ENCODE peak calls at places on chromosomes 2 and 18, in five cellular contexts. One of them, this sample, is unnamed.

GRCh38 chr2:149650006-149650405 is 62.4 kb upstream of the MMADHC start:
- DNase-seq in brain microvascular endothelial cell: peak; percentile 79
- DNase-seq in HCT116: no peak
- DNase-seq in psoas muscle: no peak
- DNase-seq in K562: no peak
- DNase-seq in this sample: no peak

GRCh38 chr18:34890486-34891085 is 150.6 kb upstream of the MAPRE2 start:
- DNase-seq in brain microvascular endothelial cell: no peak
- DNase-seq in HCT116: no peak
- DNase-seq in psoas muscle: no peak
- DNase-seq in K562: no peak
- DNase-seq in this sample: no peak

GRCh38 chr2:120871016-120871635 is 135.5 kb downstream of the GLI2 start:
- DNase-seq in brain microvascular endothelial cell: no peak
- DNase-seq in HCT116: no peak
- DNase-seq in psoas muscle: no peak
- DNase-seq in K562: no peak
- DNase-seq in this sample: no peak

GRCh38 chr18:499351-500229 is 911 bp downstream of the COLEC12 start:
- DNase-seq in brain microvascular endothelial cell: peak; percentile 90
- DNase-seq in HCT116: no peak
- DNase-seq in psoas muscle: peak; percentile 21
- DNase-seq in K562: peak; percentile 14
- DNase-seq in this sample: no peak

GRCh38 chr2:45643543-45644542 is 7.6 kb upstream of the PRKCE start:
- DNase-seq in brain microvascular endothelial cell: no peak
- DNase-seq in HCT116: no peak
- DNase-seq in psoas muscle: peak; percentile 75
- DNase-seq in K562: peak; percentile 75
- DNase-seq in this sample: peak; percentile 7

GRCh38 chr2:227816507-227817274 is 3.0 kb downstream of the CCL20 start:
- DNase-seq in brain microvascular endothelial cell: peak; percentile 28
- DNase-seq in HCT116: no peak
- DNase-seq in psoas muscle: no peak
- DNase-seq in K562: no peak
- DNase-seq in this sample: no peak

GRCh38 chr18:23690505-23691068 is 1.3 kb downstream of the LAMA3 start:
- DNase-seq in brain microvascular endothelial cell: no peak
- DNase-seq in HCT116: no peak
- DNase-seq in psoas muscle: no peak
- DNase-seq in K562: no peak
- DNase-seq in this sample: no peak

GRCh38 chr2:70173520-70173919 is 17.3 kb downstream of the C2orf42 start:
- DNase-seq in brain microvascular endothelial cell: no peak
- DNase-seq in HCT116: no peak
- DNase-seq in psoas muscle: no peak
- DNase-seq in K562: no peak
- DNase-seq in this sample: no peak

GRCh38 chr2:6931753-6932152 is 14.5 kb downstream of the RNF144A start:
- DNase-seq in brain microvascular endothelial cell: no peak
- DNase-seq in HCT116: no peak
- DNase-seq in psoas muscle: no peak
- DNase-seq in K562: no peak
- DNase-seq in this sample: no peak

GRCh38 chr2:65075176-65075575 is 19.0 kb downstream of the CEP68 start:
- DNase-seq in brain microvascular endothelial cell: no peak
- DNase-seq in HCT116: no peak
- DNase-seq in psoas muscle: no peak
- DNase-seq in K562: no peak
- DNase-seq in this sample: no peak

GRCh38 chr2:64859208-64860161 is 129.7 kb upstream of the SLC1A4 start:
- DNase-seq in brain microvascular endothelial cell: peak; percentile 72
- DNase-seq in HCT116: peak; percentile 63
- DNase-seq in psoas muscle: peak; percentile 92
- DNase-seq in K562: peak; percentile 76
- DNase-seq in this sample: no peak

GRCh38 chr2:45826889-45827635 is 175.6 kb downstream of the PRKCE start:
- DNase-seq in brain microvascular endothelial cell: peak; percentile 16
- DNase-seq in HCT116: no peak
- DNase-seq in psoas muscle: peak; percentile 78
- DNase-seq in K562: no peak
- DNase-seq in this sample: no peak

DNA sequence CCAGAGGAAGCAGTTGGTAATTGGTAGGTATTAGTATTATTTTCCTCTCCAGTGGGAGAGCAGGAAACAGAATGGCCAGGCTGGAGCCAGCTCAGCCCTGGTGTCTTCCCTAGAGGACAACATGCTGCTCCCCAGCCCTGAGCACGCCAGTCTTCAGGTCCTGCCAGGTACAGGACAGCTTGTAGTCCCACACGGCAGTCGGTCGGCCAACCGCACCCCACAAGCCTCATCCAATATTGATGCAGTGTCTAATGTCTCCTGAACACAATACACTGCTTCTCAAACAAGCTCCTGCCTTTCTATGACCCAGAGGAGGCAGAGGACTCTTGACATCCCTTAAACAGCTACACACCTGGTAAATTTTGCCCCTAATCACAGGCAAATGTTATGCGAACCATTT is 71.0 kb upstream of the PPP1CB start:
- DNase-seq in brain microvascular endothelial cell: no peak
- DNase-seq in HCT116: no peak
- DNase-seq in psoas muscle: no peak
- DNase-seq in K562: no peak
- DNase-seq in this sample: no peak
- H3K27ac ChIP-seq in brain microvascular endothelial cell: no peak overlapping the region
- H3K27ac ChIP-seq in HCT116: no peak overlapping the region
- H3K27ac ChIP-seq in psoas muscle: no peak overlapping the region
- H3K27ac ChIP-seq in K562: no peak overlapping the region
- H3K27ac ChIP-seq in this sample: no peak overlapping the region

DNA sequence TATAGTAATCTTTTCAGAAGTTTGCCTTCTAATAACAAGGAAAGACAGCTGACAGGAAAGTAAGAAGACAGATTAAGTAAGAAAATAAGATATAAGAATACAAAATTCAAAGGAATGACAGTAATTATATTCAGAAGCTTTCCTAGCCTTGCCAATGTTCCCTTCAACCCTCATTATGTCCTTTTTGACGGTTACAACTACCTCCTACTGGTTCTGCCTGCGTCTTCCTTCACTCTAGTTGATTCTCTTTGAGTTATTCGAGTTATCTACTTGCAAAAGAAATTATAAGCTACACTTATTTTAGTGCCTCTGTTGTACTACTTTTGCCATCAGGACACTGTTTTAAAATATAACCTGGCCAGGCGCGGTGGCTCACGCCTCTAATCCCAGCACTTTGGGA is 218.9 kb upstream of the GYPC start:
- DNase-seq in brain microvascular endothelial cell: no peak
- DNase-seq in HCT116: no peak
- DNase-seq in psoas muscle: no peak
- DNase-seq in K562: no peak
- DNase-seq in this sample: no peak
- H3K27ac ChIP-seq in brain microvascular endothelial cell: no peak overlapping the region
- H3K27ac ChIP-seq in HCT116: no peak overlapping the region
- H3K27ac ChIP-seq in psoas muscle: no peak overlapping the region
- H3K27ac ChIP-seq in K562: no peak overlapping the region
- H3K27ac ChIP-seq in this sample: no peak overlapping the region

GRCh38 chr2:237129625-237130263 is 44.1 kb downstream of the COPS8 start:
- DNase-seq in brain microvascular endothelial cell: no peak
- DNase-seq in HCT116: no peak
- DNase-seq in psoas muscle: no peak
- DNase-seq in K562: no peak
- DNase-seq in this sample: no peak
- H3K27ac ChIP-seq in brain microvascular endothelial cell: no peak overlapping the region
- H3K27ac ChIP-seq in HCT116: no peak overlapping the region
- H3K27ac ChIP-seq in psoas muscle: no peak overlapping the region
- H3K27ac ChIP-seq in K562: no peak overlapping the region
- H3K27ac ChIP-seq in this sample: no peak overlapping the region

GRCh38 chr2:172334988-172335387 is 92.4 kb upstream of the ITGA6 start:
- DNase-seq in brain microvascular endothelial cell: no peak
- DNase-seq in HCT116: no peak
- DNase-seq in psoas muscle: no peak
- DNase-seq in K562: no peak
- DNase-seq in this sample: no peak
- H3K27ac ChIP-seq in brain microvascular endothelial cell: no peak overlapping the region
- H3K27ac ChIP-seq in HCT116: no peak overlapping the region
- H3K27ac ChIP-seq in psoas muscle: no peak overlapping the region
- H3K27ac ChIP-seq in K562: no peak overlapping the region
- H3K27ac ChIP-seq in this sample: no peak overlapping the region

DNA sequence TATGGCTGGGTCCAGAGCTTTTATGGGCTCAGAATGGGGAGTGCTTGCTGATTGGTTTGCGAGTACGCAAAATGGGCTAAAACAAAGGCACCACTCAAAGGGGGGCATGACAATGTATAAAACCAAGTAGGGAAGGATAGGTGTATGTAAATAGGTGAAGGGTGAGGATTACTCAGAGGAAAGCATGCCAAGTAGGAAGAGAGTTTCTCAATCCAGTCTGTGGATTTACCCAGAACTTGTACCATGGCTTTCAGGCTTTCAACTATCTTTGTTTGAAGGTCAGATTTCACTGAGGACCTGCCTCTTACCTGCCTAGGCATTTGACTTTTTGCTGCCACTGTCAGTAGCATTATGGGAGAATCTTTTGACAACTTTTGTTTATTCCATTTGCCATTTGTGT is 92.3 kb downstream of the RAB3GAP1 start:
- DNase-seq in brain microvascular endothelial cell: no peak
- DNase-seq in HCT116: no peak
- DNase-seq in psoas muscle: no peak
- DNase-seq in K562: no peak
- DNase-seq in this sample: no peak
- H3K27ac ChIP-seq in brain microvascular endothelial cell: no peak overlapping the region
- H3K27ac ChIP-seq in HCT116: no peak overlapping the region
- H3K27ac ChIP-seq in psoas muscle: no peak overlapping the region
- H3K27ac ChIP-seq in K562: no peak overlapping the region
- H3K27ac ChIP-seq in this sample: no peak overlapping the region

GRCh38 chr2:210203162-210203561 is 22.1 kb downstream of the ACADL start:
- DNase-seq in brain microvascular endothelial cell: no peak
- DNase-seq in HCT116: no peak
- DNase-seq in psoas muscle: no peak
- DNase-seq in K562: no peak
- DNase-seq in this sample: no peak
- H3K27ac ChIP-seq in brain microvascular endothelial cell: no peak overlapping the region
- H3K27ac ChIP-seq in HCT116: no peak overlapping the region
- H3K27ac ChIP-seq in psoas muscle: no peak overlapping the region
- H3K27ac ChIP-seq in K562: no peak overlapping the region
- H3K27ac ChIP-seq in this sample: no peak overlapping the region

This sample was measured in substantia nigra.